ENCODE peak calls at places on chromosomes 2 and 18, in four cellular contexts. One of them, this sample, is unnamed.

GRCh38 chr2:152861349-152861942 is 143.0 kb downstream of the ARL6IP6 start:
- DNase-seq in A549: peak; percentile 36
- DNase-seq in K562: peak; percentile 70
- DNase-seq in WTC11: peak; percentile 60
- DNase-seq in this sample: peak; percentile 43

GRCh38 chr2:217417536-217417935 is 557.7 kb upstream of the TNP1 start:
- DNase-seq in WTC11: no peak
- DNase-seq in K562: no peak
- DNase-seq in A549: no peak
- DNase-seq in this sample: no peak

GRCh38 chr2:47072018-47072691 is 83.0 kb downstream of the STPG4 start:
- DNase-seq in WTC11: peak; percentile 36
- DNase-seq in K562: no peak
- DNase-seq in A549: peak; percentile 46
- DNase-seq in this sample: no peak

GRCh38 chr2:189297446-189297845 is 117.9 kb upstream of the COL5A2 start:
- DNase-seq in WTC11: no peak
- DNase-seq in A549: no peak
- DNase-seq in K562: no peak
- DNase-seq in this sample: no peak

GRCh38 chr2:19651466-19651865 is 250.3 kb downstream of the TTC32 start:
- DNase-seq in A549: no peak
- DNase-seq in WTC11: no peak
- DNase-seq in K562: no peak
- DNase-seq in this sample: no peak

GRCh38 chr2:191234456-191234855 is 10.7 kb upstream of the MYO1B start:
- DNase-seq in A549: no peak
- DNase-seq in K562: no peak
- DNase-seq in WTC11: no peak
- DNase-seq in this sample: no peak

GRCh38 chr2:200081221-200081620 is 125.8 kb downstream of the MAIP1 start:
- DNase-seq in WTC11: no peak
- DNase-seq in A549: no peak
- DNase-seq in K562: no peak
- DNase-seq in this sample: no peak

GRCh38 chr2:38057651-38058410 is 18.1 kb downstream of the CYP1B1 start:
- DNase-seq in WTC11: no peak
- DNase-seq in A549: no peak
- DNase-seq in K562: no peak
- DNase-seq in this sample: no peak

GRCh38 chr18:52343731-52344340 is 3.8 kb downstream of the DCC start:
- DNase-seq in WTC11: no peak
- DNase-seq in K562: no peak
- DNase-seq in A549: no peak
- DNase-seq in this sample: no peak
- TF ChIP-seq HMGXB4 in WTC11: no peak
- TF ChIP-seq HMGXB4 in K562: no peak
- TF ChIP-seq HMGXB4 in A549: no peak
- TF ChIP-seq HMGXB4 in this sample: no peak

GRCh38 chr18:55983433-55983832 is 395.4 kb upstream of the TCF4 start:
- DNase-seq in A549: no peak
- DNase-seq in K562: no peak
- DNase-seq in WTC11: no peak
- DNase-seq in this sample: no peak

GRCh38 chr18:55982992-55983391 is 395.0 kb upstream of the TCF4 start:
- DNase-seq in K562: peak; percentile 17
- DNase-seq in WTC11: no peak
- DNase-seq in A549: no peak
- DNase-seq in this sample: no peak

GRCh38 chr18:55988537-55988936 is 400.5 kb upstream of the TCF4 start:
- DNase-seq in K562: no peak
- DNase-seq in A549: no peak
- DNase-seq in WTC11: no peak
- DNase-seq in this sample: no peak
- TF ChIP-seq HMGXB4 in K562: no peak
- TF ChIP-seq HMGXB4 in A549: no peak
- TF ChIP-seq HMGXB4 in WTC11: no peak
- TF ChIP-seq HMGXB4 in this sample: no peak

DNA sequence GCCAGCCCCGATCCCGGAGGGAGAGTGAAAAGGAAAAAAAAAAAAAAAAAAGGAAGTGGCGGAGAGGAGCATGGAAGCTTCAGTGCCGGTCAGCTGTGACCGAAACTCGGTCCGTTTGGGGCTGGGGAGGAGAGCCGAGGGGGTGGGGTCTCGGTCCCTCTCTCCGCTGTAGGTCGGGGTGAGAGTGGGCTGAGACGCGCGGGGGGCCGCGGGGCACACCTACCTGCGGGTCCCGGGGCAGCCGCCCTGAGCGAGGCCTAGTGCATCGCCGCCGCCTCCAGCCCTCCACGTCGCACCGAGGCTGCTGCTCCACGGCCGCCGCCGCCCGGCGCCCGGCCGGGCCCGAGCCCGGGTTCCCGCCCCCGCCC is 529 bp downstream of the VPS54 start:
- DNase-seq in WTC11: no peak
- DNase-seq in A549: no peak
- DNase-seq in K562: no peak
- DNase-seq in this sample: no peak
- TF ChIP-seq HMGXB4 in WTC11: no peak
- TF ChIP-seq HMGXB4 in A549: no peak
- TF ChIP-seq HMGXB4 in K562: no peak
- TF ChIP-seq HMGXB4 in this sample: no peak

DNA sequence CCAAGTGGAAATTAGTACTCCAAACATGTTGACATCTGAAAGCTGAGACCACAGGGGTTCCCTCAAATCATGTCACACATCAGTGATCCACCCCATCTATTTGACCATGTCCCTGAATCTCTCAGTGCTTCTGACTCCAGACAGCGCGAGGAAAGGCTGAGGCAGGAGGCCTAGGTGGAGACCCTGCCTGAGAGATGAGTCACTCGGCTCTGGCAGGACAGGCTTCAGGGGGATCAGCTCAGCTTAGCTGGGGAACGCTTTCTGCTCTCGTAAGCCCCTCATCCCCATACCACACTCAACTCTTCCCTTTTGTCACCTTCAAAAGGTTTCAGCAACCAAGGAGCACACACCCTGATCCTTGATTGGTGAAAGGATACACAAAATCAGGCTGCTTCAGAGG is 5.8 kb upstream of the FAM228A start:
- DNase-seq in A549: no peak
- DNase-seq in WTC11: no peak
- DNase-seq in K562: no peak
- DNase-seq in this sample: no peak
- TF ChIP-seq HMGXB4 in A549: no peak
- TF ChIP-seq HMGXB4 in WTC11: no peak
- TF ChIP-seq HMGXB4 in K562: no peak
- TF ChIP-seq HMGXB4 in this sample: no peak

GRCh38 chr2:213252206-213252605 is 32.1 kb upstream of the SPAG16 start:
- DNase-seq in K562: no peak
- DNase-seq in A549: no peak
- DNase-seq in WTC11: no peak
- DNase-seq in this sample: no peak
- TF ChIP-seq HMGXB4 in K562: no peak
- TF ChIP-seq HMGXB4 in A549: no peak
- TF ChIP-seq HMGXB4 in WTC11: no peak
- TF ChIP-seq HMGXB4 in this sample: no peak

GRCh38 chr18:79378416-79379250 is 17.1 kb upstream of the NFATC1 start:
- DNase-seq in K562: peak; percentile 58
- DNase-seq in A549: peak; percentile 58
- DNase-seq in WTC11: peak; percentile 92
- DNase-seq in this sample: no peak
- TF ChIP-seq HMGXB4 in K562: no peak
- TF ChIP-seq HMGXB4 in A549: no peak
- TF ChIP-seq HMGXB4 in WTC11: peak; percentile 64
- TF ChIP-seq HMGXB4 in this sample: no peak

GRCh38 chr2:18531198-18531597 is 29.3 kb downstream of the RDH14 start:
- DNase-seq in WTC11: no peak
- DNase-seq in A549: no peak
- DNase-seq in K562: no peak
- DNase-seq in this sample: no peak

GRCh38 chr2:18540872-18541271 is 19.6 kb downstream of the RDH14 start:
- DNase-seq in A549: no peak
- DNase-seq in K562: no peak
- DNase-seq in WTC11: no peak
- DNase-seq in this sample: no peak

GRCh38 chr2:18536697-18537096 is 23.8 kb downstream of the RDH14 start:
- DNase-seq in WTC11: no peak
- DNase-seq in K562: no peak
- DNase-seq in A549: no peak
- DNase-seq in this sample: no peak

DNA sequence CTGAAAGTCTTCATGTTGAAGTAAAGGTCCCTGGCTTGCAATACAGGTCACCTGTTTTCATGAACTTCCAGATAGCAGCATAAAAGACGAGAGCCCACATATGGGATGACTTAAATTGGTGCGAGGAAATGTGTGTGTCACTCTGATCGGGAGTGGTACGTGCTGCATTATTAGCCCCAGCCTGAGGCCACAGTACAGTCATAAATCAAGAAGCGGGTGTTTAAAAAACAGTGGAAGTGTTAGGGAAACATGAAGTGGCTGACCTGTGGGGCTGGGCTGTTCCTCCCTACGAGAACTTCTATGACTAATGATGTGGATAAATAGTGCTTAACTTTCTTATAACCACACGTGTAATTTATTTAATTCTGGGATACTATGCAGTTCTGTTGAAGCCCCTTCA is 24.4 kb downstream of the RDH14 start:
- DNase-seq in K562: no peak
- DNase-seq in A549: no peak
- DNase-seq in WTC11: no peak
- DNase-seq in this sample: no peak
- TF ChIP-seq HMGXB4 in K562: no peak
- TF ChIP-seq HMGXB4 in A549: no peak
- TF ChIP-seq HMGXB4 in WTC11: no peak
- TF ChIP-seq HMGXB4 in this sample: no peak